ENCODE peak calls at places on chromosomes 13 and 19, in seven cellular contexts. T is CD4-positive, alpha-beta T cell; J is sigmoid colon; G is SK-N-SH; R is stomach; Q is omental fat pad; S is fibroblast of mammary gland. C is an unnamed sample.

GRCh38 chr13:110773480-110773879 is 60.0 kb downstream of the ING1 start:
- DNase-seq in Q (no peak), G (no peak), J (no peak), S (no peak), R (no peak), T (no peak), C (no peak)

GRCh38 chr13:97133554-97133953 is 88.6 kb upstream of the MBNL2 start:
- DNase-seq in T (no peak), R (no peak), G (no peak), J (no peak), S (no peak), Q (no peak), C (no peak)

GRCh38 chr19:41219924-41220567 is 1.0 kb downstream of the AXL start:
- DNase-seq in J (peak), R (no peak), G (no peak), T (no peak), Q (no peak), S (peak), C (no peak)

GRCh38 chr19:8147579-8147978 is 1.8 kb downstream of the FBN3 start:
- DNase-seq in T (no peak), G (no peak), R (no peak), S (no peak), J (no peak), Q (no peak), C (no peak)

GRCh38 chr19:17076539-17076919 is 952 bp downstream of the MYO9B start:
- DNase-seq in Q (no peak), G (no peak), R (no peak), S (peak), T (no peak), J (no peak), C (peak)

GRCh38 chr19:7863157-7863970 is 10.8 kb downstream of the PRR36 start:
- DNase-seq in J (no peak), R (no peak), S (no peak), G (no peak), T (no peak), Q (no peak), C (no peak)

GRCh38 chr19:55134732-55135131 is 14.3 kb downstream of the TNNT1 start:
- DNase-seq in T (no peak), S (no peak), R (no peak), Q (no peak), G (no peak), J (no peak), C (no peak)

GRCh38 chr19:4386038-4386782 is 14.1 kb downstream of the SH3GL1 start:
- DNase-seq in S (peak), R (no peak), J (no peak), Q (no peak), T (no peak), G (no peak), C (no peak)

GRCh38 chr13:24502567-24503375 is 9.8 kb downstream of the PARP4 start:
- DNase-seq in S (peak), G (no peak), T (no peak), R (peak), J (no peak), Q (no peak), C (peak)

GRCh38 chr19:42254083-42254849 is 662 bp downstream of the ERF start:
- DNase-seq in R (peak), T (peak), J (peak), S (peak), G (peak), Q (no peak), C (peak)

GRCh38 chr19:28932446-28932845 is 280.5 kb downstream of the UQCRFS1 start:
- DNase-seq in J (no peak), R (no peak), T (no peak), G (no peak), S (no peak), Q (no peak), C (no peak)

GRCh38 chr13:108777421-108778420 is 148.3 kb downstream of the MYO16 start:
- DNase-seq in Q (no peak), J (no peak), S (peak), T (no peak), R (no peak), G (no peak), C (no peak)

GRCh38 chr13:86856996-86857395 is 814.2 kb upstream of the SLITRK5 start:
- DNase-seq in T (no peak), G (no peak), J (no peak), S (peak), R (no peak), Q (no peak), C (no peak)

GRCh38 chr19:45499196-45500180 is 1.2 kb downstream of the PPM1N start:
- DNase-seq in G (peak), R (no peak), Q (no peak), T (peak), J (no peak), S (no peak), C (no peak)

GRCh38 chr19:4557971-4558941 is 1.2 kb downstream of the SEMA6B start:
- DNase-seq in S (no peak), R (peak), T (peak), Q (no peak), G (peak), J (no peak), C (no peak)

GRCh38 chr19:16326401-16327130 is 1.9 kb downstream of the KLF2 start:
- DNase-seq in Q (no peak), T (no peak), R (no peak), G (no peak), J (no peak), S (no peak), C (no peak)

GRCh38 chr13:88926890-88927502 is 1255.8 kb downstream of the SLITRK5 start:
- DNase-seq in Q (no peak), T (no peak), G (no peak), J (no peak), S (no peak), R (no peak), C (no peak)

GRCh38 chr13:111976474-111977183 is 90.3 kb upstream of the SOX1 start:
- DNase-seq in R (no peak), J (no peak), G (peak), S (no peak), Q (no peak), T (no peak), C (no peak)

GRCh38 chr13:47455581-47455980 is 545.5 kb downstream of the SUCLA2 start:
- DNase-seq in T (no peak), J (no peak), G (peak), R (no peak), Q (no peak), S (peak), C (no peak)

GRCh38 chr13:23020246-23020843 is 160.4 kb upstream of the SGCG start:
- DNase-seq in J (peak), G (peak), R (peak), S (peak), T (no peak), Q (no peak), C (peak)

GRCh38 chr19:46134527-46134926 is 10.0 kb upstream of the IGFL3 start:
- DNase-seq in S (peak), T (no peak), Q (no peak), G (no peak), J (no peak), R (no peak), C (no peak)

GRCh38 chr13:80685942-80686341 is 345.0 kb upstream of the SPRY2 start:
- DNase-seq in J (no peak), T (no peak), Q (no peak), S (no peak), G (no peak), R (no peak), C (no peak)

GRCh38 chr13:77506874-77507273 is 28.6 kb upstream of the SCEL start:
- DNase-seq in Q (no peak), G (no peak), J (no peak), S (peak), R (no peak), T (no peak), C (peak)

GRCh38 chr19:58572818-58573657 is at the start of gene MZF1:
- DNase-seq in S (peak), J (peak), R (peak), T (peak), Q (peak), G (peak), C (peak)

GRCh38 chr19:45598267-45599011 is 3.6 kb downstream of the GPR4 start:
- DNase-seq in S (peak), J (no peak), Q (no peak), G (peak), T (no peak), R (no peak), C (no peak)

GRCh38 chr13:75774176-75774575 is 138.0 kb downstream of the LMO7 start:
- DNase-seq in S (peak), R (no peak), Q (no peak), G (no peak), J (no peak), T (no peak), C (no peak)

GRCh38 chr13:22082437-22083100 is 411.7 kb downstream of the FGF9 start:
- DNase-seq in R (no peak), S (no peak), T (no peak), J (no peak), G (no peak), Q (no peak), C (no peak)

GRCh38 chr19:28168557-28168956 is 1044.4 kb downstream of the UQCRFS1 start:
- DNase-seq in R (no peak), G (no peak), T (no peak), S (no peak), Q (no peak), J (no peak), C (no peak)

GRCh38 chr13:41059466-41059865 is 1.8 kb upstream of the WBP4 start:
- DNase-seq in T (no peak), R (no peak), G (peak), J (no peak), S (peak), Q (no peak), C (no peak)

GRCh38 chr13:93304134-93304533 is 77.5 kb downstream of the GPC6 start:
- DNase-seq in R (no peak), S (no peak), G (no peak), J (no peak), T (no peak), Q (no peak), C (no peak)

GRCh38 chr19:30630289-30631034 is 258.3 kb downstream of the ZNF536 start:
- DNase-seq in R (no peak), J (no peak), S (no peak), G (peak), Q (no peak), T (no peak), C (no peak)

GRCh38 chr13:94054159-94054558 is 425.3 kb downstream of the DCT start:
- DNase-seq in G (peak), S (no peak), Q (no peak), J (no peak), T (no peak), R (no peak), C (no peak)

GRCh38 chr13:20359335-20359734 is 127.2 kb upstream of the GJB6 start:
- DNase-seq in J (no peak), G (no peak), T (no peak), R (no peak), Q (no peak), S (peak), C (peak)

GRCh38 chr13:27619093-27619705 is 1.1 kb downstream of the LNX2 start:
- DNase-seq in T (no peak), Q (no peak), S (peak), G (no peak), J (no peak), R (no peak), C (no peak)

GRCh38 chr13:98507060-98507797 is 69.7 kb downstream of the STK24 start:
- DNase-seq in R (peak), S (peak), G (peak), T (no peak), J (peak), Q (no peak), C (no peak)

GRCh38 chr13:20291037-20291436 is 58.9 kb upstream of the GJB6 start:
- DNase-seq in Q (no peak), R (no peak), S (no peak), T (no peak), G (no peak), J (no peak), C (no peak)

GRCh38 chr13:109784590-109785140 is 1.7 kb downstream of the IRS2 start:
- DNase-seq in Q (peak), R (peak), S (peak), T (peak), G (peak), J (peak), C (no peak)

DNA sequence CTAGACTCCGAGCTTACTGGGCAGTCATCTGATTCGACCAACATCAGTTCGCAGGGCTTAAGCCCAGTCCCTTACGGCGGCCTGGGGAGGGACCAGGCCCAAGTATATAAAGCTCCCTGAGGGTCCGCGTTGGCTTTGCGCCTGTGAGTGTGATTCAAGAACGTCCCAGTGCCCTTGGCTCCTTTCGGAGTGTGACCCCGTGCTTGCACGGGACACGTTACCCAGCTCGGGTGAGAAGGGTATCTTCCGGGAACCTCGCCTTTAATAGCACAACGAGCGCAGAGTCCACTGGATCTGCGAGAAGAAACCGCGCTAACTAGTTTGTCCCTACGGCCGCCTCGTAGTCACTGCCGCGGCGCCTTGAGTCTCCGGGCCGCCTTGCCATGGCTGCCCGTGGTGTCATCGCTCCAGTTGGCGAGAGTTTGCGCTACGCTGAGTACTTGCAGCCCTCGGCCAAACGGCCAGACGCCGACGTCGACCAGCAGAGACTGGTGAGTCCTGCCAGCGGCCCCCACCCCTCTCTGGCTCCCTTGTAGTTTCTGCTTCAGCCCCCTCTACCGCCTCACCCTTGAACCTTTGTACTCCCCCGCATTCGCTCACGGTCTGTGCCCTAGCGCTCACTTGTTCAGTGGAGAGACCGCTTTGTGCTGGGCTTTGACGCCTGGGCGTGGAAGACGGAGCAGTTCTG is at the start of gene DNAJC15:
- DNase-seq in G (peak), R (peak), T (peak), S (peak), Q (peak), J (peak), C (no peak)
- TF ChIP-seq CTCF in G (peak), R (no peak), T (no peak), S (no peak), Q (no peak), J (no peak), C (no peak)

GRCh38 chr19:53190253-53190652 is 2.9 kb downstream of the ZNF665 start:
- DNase-seq in Q (no peak), R (no peak), G (no peak), J (no peak), T (no peak), S (no peak), C (no peak)
- TF ChIP-seq CTCF in Q (no peak), R (no peak), G (no peak), J (no peak), T (no peak), S (no peak), C (no peak)

GRCh38 chr19:3344608-3345598 is 21.5 kb upstream of the NFIC start:
- DNase-seq in T (no peak), Q (no peak), S (no peak), G (no peak), J (no peak), R (no peak), C (no peak)

GRCh38 chr19:3346677-3347353 is 19.6 kb upstream of the NFIC start:
- DNase-seq in Q (no peak), T (no peak), J (peak), S (peak), R (peak), G (no peak), C (no peak)

GRCh38 chr19:3342246-3342645 is 24.1 kb upstream of the NFIC start:
- DNase-seq in G (no peak), R (no peak), Q (no peak), J (no peak), S (no peak), T (no peak), C (no peak)

GRCh38 chr19:3345850-3346460 is 20.4 kb upstream of the NFIC start:
- DNase-seq in S (no peak), G (no peak), Q (no peak), T (no peak), R (no peak), J (no peak), C (no peak)

DNA sequence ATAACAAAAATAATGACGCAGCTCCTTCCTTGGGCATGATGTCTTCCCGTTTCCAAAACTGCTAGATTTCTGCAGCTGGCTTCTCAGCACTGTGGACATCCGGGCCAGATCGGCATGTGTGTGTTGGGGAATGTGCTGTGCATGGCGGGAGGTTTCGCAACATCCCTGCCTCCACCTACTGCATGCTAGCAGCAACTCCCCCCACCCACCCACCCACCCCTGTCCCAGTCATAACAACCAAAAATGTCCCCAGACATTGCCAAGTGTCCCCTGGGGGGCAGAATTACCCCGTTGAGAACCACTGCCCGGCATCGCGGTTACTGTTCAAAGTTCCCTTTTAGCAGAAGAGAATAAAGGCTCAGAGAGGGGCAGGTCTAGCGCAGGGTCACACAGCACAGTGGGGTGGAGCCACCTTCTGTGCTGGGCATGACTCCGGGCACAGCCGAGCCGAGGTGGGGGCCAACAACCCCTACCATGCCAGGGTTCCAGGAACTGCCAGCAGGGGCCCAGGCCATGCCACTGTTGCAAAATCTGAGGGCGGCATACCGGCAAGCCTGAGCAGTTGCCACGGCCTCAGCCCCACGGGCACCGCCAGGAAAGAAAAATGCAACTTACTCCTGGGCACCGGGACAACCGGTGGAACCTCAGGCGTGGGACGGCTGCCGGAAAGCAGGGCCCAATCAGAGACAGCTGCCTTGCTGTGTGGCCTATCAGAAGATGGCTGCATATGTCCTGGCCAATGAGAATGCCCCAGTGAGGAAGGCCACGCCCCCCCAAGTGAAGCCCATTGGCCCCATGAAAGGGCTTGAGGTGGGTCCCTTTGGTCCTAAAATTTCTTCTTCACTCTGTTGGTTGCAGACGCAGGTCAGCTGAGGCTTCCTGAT is 22.5 kb upstream of the NFIC start:
- DNase-seq in G (peak), T (peak), Q (peak), S (peak), J (peak), R (peak), C (peak)
- TF ChIP-seq CTCF in G (no peak), T (no peak), Q (no peak), S (no peak), J (no peak), R (no peak), C (no peak)

DNA sequence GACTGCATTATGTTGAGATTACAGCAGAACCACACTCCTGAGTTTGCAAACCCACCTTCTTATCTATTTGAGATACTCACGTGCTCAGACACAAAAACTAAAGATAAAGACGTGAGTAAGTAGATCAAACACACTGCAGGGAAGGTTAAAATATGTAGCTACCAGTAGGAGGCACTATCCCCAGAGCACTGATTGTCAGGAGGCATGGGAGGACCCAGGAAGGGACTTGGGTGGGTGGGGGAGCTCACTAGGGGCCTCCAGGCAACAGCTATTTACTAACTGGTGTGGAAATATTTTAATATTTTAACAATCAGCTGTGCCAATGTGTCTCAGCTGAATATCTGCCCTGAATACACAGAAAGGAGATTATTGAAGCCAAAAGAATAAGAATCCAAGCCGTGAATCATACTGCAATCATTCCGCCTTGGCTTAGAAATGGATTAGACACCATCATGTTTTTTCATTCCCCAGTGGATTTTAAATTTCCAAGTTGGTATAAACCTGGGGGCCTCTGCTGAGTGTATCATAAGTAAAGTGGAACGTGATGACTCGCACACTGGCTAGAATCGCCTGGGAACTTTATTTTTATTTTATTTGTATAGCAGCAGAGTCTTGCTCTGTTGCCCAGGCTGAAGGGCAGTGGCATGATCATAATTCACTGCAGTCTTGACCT is 73.2 kb upstream of the CACNA1A start:
- DNase-seq in Q (no peak), G (no peak), S (peak), J (no peak), R (no peak), T (no peak), C (no peak)
- TF ChIP-seq CTCF in Q (no peak), G (peak), S (peak), J (no peak), R (no peak), T (no peak), C (no peak)

DNA sequence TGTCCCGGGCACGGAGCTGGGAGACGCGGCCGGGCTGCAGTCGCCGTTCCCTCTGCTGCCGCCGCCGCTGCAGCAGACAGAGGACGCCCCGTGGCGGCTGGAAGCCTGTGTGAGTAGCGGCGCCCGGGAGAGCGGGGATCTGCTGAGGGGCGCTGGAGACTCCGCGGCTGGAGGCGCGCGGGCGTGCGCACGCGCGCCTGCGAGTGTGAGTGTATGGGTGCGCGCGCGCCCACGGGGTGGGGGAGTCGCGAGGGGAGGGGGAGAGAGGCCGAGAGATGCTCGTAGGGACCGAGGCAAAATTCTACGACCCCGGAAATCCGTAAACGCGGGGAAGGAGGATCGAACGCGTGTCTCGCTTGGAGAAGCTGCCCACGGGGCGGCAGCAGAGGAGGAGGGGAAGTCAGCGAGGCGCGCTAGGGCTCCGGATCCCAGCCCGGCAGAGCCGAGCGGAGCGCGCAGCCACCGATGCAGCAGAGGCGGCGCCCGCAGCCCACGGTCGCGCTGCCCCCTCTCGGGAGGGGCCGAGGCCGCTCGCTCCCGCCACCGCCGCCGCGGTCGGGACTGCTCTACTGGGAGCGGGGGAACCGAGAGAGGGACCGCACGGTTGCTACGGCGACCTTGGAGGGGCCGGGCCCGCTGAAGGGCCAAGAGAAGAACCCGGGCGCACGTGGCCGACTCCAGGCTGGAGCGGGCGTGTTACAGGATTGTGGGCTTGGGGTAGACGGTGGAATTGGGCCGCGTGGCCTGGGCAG is at the start of gene ENOX1:
- DNase-seq in R (peak), Q (peak), G (peak), J (peak), S (peak), T (no peak), C (peak)
- TF ChIP-seq CTCF in R (no peak), Q (no peak), G (peak), J (no peak), S (no peak), T (no peak), C (peak)

C was measured in RWPE1.